ENCODE peak calls at places on chromosome 20, in six cellular contexts. One of them, this sample, is unnamed. For H3K4me1, the result is how much of the 10 kb centered on the place peaks cover.

GRCh38 chr20:46641424-46641823 is 9.8 kb downstream of the SLC13A3 start:
- DNase-seq in aorta: no peak
- DNase-seq in lower lobe of right lung: no peak
- DNase-seq in cardiac muscle cell: no peak
- DNase-seq in CD8-positive, alpha-beta T cell: no peak
- DNase-seq in MM.1S: no peak
- DNase-seq in this sample: no peak

GRCh38 chr20:43666376-43667328 is at the start of gene MYBL2:
- DNase-seq in aorta: peak
- DNase-seq in lower lobe of right lung: peak
- DNase-seq in cardiac muscle cell: peak
- DNase-seq in CD8-positive, alpha-beta T cell: peak
- DNase-seq in MM.1S: peak
- DNase-seq in this sample: peak

GRCh38 chr20:13028001-13028400 is 19.2 kb downstream of the SPTLC3 start:
- DNase-seq in aorta: no peak
- DNase-seq in lower lobe of right lung: no peak
- DNase-seq in cardiac muscle cell: no peak
- DNase-seq in CD8-positive, alpha-beta T cell: no peak
- DNase-seq in MM.1S: no peak
- DNase-seq in this sample: no peak

GRCh38 chr20:16607364-16608264 is 34.4 kb upstream of the KIF16B start:
- DNase-seq in aorta: no peak
- DNase-seq in lower lobe of right lung: no peak
- DNase-seq in cardiac muscle cell: no peak
- DNase-seq in CD8-positive, alpha-beta T cell: no peak
- DNase-seq in MM.1S: no peak
- DNase-seq in this sample: peak

GRCh38 chr20:25276533-25277050 is 28.7 kb downstream of the PYGB start:
- DNase-seq in aorta: peak
- DNase-seq in lower lobe of right lung: peak
- DNase-seq in cardiac muscle cell: no peak
- DNase-seq in CD8-positive, alpha-beta T cell: no peak
- DNase-seq in MM.1S: no peak
- DNase-seq in this sample: peak

GRCh38 chr20:29878281-29878741 is 1379.2 kb upstream of the DEFB115 start:
- DNase-seq in aorta: peak
- DNase-seq in lower lobe of right lung: peak
- DNase-seq in cardiac muscle cell: no peak
- DNase-seq in CD8-positive, alpha-beta T cell: no peak
- DNase-seq in MM.1S: no peak
- DNase-seq in this sample: peak

GRCh38 chr20:43531091-43531443 is 23.6 kb downstream of the L3MBTL1 start:
- DNase-seq in aorta: no peak
- DNase-seq in lower lobe of right lung: no peak
- DNase-seq in cardiac muscle cell: no peak
- DNase-seq in CD8-positive, alpha-beta T cell: no peak
- DNase-seq in MM.1S: no peak
- DNase-seq in this sample: no peak

GRCh38 chr20:16283978-16284377 is 289.3 kb downstream of the KIF16B start:
- DNase-seq in aorta: no peak
- DNase-seq in lower lobe of right lung: no peak
- DNase-seq in cardiac muscle cell: no peak
- DNase-seq in CD8-positive, alpha-beta T cell: no peak
- DNase-seq in MM.1S: no peak
- DNase-seq in this sample: no peak

GRCh38 chr20:8155848-8156602 is 24.0 kb downstream of the PLCB1 start:
- DNase-seq in aorta: no peak
- DNase-seq in lower lobe of right lung: no peak
- DNase-seq in cardiac muscle cell: no peak
- DNase-seq in CD8-positive, alpha-beta T cell: no peak
- DNase-seq in MM.1S: no peak
- DNase-seq in this sample: no peak

GRCh38 chr20:36084897-36085617 is 69.5 kb upstream of the EPB41L1 start:
- DNase-seq in aorta: peak
- DNase-seq in lower lobe of right lung: no peak
- DNase-seq in cardiac muscle cell: no peak
- DNase-seq in CD8-positive, alpha-beta T cell: no peak
- DNase-seq in MM.1S: no peak
- DNase-seq in this sample: no peak

GRCh38 chr20:19688031-19688806 is 69.8 kb upstream of the RIN2 start:
- DNase-seq in aorta: peak
- DNase-seq in lower lobe of right lung: peak
- DNase-seq in cardiac muscle cell: peak
- DNase-seq in CD8-positive, alpha-beta T cell: no peak
- DNase-seq in MM.1S: peak
- DNase-seq in this sample: peak

GRCh38 chr20:16189371-16189770 is 383.9 kb downstream of the KIF16B start:
- DNase-seq in aorta: no peak
- DNase-seq in lower lobe of right lung: no peak
- DNase-seq in cardiac muscle cell: peak
- DNase-seq in CD8-positive, alpha-beta T cell: no peak
- DNase-seq in MM.1S: no peak
- DNase-seq in this sample: no peak

GRCh38 chr20:43982886-43983285 is 68.2 kb downstream of the TOX2 start:
- DNase-seq in aorta: no peak
- DNase-seq in lower lobe of right lung: no peak
- DNase-seq in cardiac muscle cell: no peak
- DNase-seq in CD8-positive, alpha-beta T cell: no peak
- DNase-seq in MM.1S: no peak
- DNase-seq in this sample: no peak

GRCh38 chr20:20603339-20603990 is 109.0 kb downstream of the RALGAPA2 start:
- DNase-seq in aorta: no peak
- DNase-seq in lower lobe of right lung: no peak
- DNase-seq in cardiac muscle cell: peak
- DNase-seq in CD8-positive, alpha-beta T cell: peak
- DNase-seq in MM.1S: no peak
- DNase-seq in this sample: no peak

GRCh38 chr20:9835302-9835701 is 3.6 kb downstream of the PAK5 start:
- DNase-seq in aorta: no peak
- DNase-seq in lower lobe of right lung: no peak
- DNase-seq in cardiac muscle cell: no peak
- DNase-seq in CD8-positive, alpha-beta T cell: no peak
- DNase-seq in MM.1S: no peak
- DNase-seq in this sample: no peak

GRCh38 chr20:45592574-45593189 is 13.6 kb upstream of the WFDC8 start:
- DNase-seq in aorta: no peak
- DNase-seq in lower lobe of right lung: no peak
- DNase-seq in cardiac muscle cell: peak
- DNase-seq in CD8-positive, alpha-beta T cell: no peak
- DNase-seq in MM.1S: peak
- DNase-seq in this sample: no peak

GRCh38 chr20:17873410-17874270 is 95.0 kb downstream of the SNX5 start:
- DNase-seq in aorta: peak
- DNase-seq in lower lobe of right lung: peak
- DNase-seq in cardiac muscle cell: peak
- DNase-seq in CD8-positive, alpha-beta T cell: no peak
- DNase-seq in MM.1S: no peak
- DNase-seq in this sample: peak

GRCh38 chr20:36482044-36482473 is 59.3 kb upstream of the MYL9 start:
- DNase-seq in aorta: no peak
- DNase-seq in lower lobe of right lung: peak
- DNase-seq in cardiac muscle cell: peak
- DNase-seq in CD8-positive, alpha-beta T cell: no peak
- DNase-seq in MM.1S: no peak
- DNase-seq in this sample: peak

GRCh38 chr20:51014797-51015722 is 7.8 kb downstream of the KCNG1 start:
- DNase-seq in aorta: no peak
- DNase-seq in lower lobe of right lung: no peak
- DNase-seq in cardiac muscle cell: peak
- DNase-seq in CD8-positive, alpha-beta T cell: no peak
- DNase-seq in MM.1S: no peak
- DNase-seq in this sample: no peak

GRCh38 chr20:45993197-45993951 is 15.3 kb upstream of the MMP9 start:
- DNase-seq in aorta: peak
- DNase-seq in lower lobe of right lung: peak
- DNase-seq in cardiac muscle cell: peak
- DNase-seq in CD8-positive, alpha-beta T cell: no peak
- DNase-seq in MM.1S: no peak
- DNase-seq in this sample: peak

DNA sequence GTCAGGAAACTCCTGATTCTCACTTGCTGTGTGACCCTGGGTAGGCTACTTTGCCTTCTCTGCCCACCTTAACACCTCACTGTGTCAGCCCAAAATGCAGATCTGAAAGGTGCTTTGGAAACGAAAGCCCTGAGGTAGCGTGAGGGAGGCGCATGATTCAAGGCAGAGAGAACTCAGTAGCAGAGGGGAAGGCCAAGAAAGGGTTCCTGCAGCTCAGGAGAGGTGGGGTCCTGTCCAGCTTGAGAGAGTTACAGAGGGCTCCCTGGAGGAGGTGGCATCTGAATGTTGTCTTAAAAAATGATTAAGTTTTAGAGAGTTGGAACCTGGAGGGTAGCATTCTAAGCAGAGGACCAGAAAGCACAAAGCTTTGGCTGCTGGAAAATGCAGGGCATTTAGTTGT is 13.6 kb downstream of the TGM2 start:
- DNase-seq in aorta: peak
- DNase-seq in lower lobe of right lung: peak
- DNase-seq in cardiac muscle cell: no peak
- DNase-seq in CD8-positive, alpha-beta T cell: no peak
- DNase-seq in MM.1S: no peak
- DNase-seq in this sample: no peak
- H3K4me1 ChIP-seq in aorta: under half
- H3K4me1 ChIP-seq in lower lobe of right lung: half or more
- H3K4me1 ChIP-seq in cardiac muscle cell: under half
- H3K4me1 ChIP-seq in CD8-positive, alpha-beta T cell: under half
- H3K4me1 ChIP-seq in MM.1S: under half
- H3K4me1 ChIP-seq in this sample: half or more

GRCh38 chr20:1328680-1329330 is at the start of gene SDCBP2:
- DNase-seq in aorta: no peak
- DNase-seq in lower lobe of right lung: peak
- DNase-seq in cardiac muscle cell: no peak
- DNase-seq in CD8-positive, alpha-beta T cell: no peak
- DNase-seq in MM.1S: no peak
- DNase-seq in this sample: peak
- H3K4me1 ChIP-seq in aorta: under half
- H3K4me1 ChIP-seq in lower lobe of right lung: half or more
- H3K4me1 ChIP-seq in cardiac muscle cell: under half
- H3K4me1 ChIP-seq in CD8-positive, alpha-beta T cell: under half
- H3K4me1 ChIP-seq in MM.1S: under half
- H3K4me1 ChIP-seq in this sample: under half

GRCh38 chr20:63735859-63736718 is at the start of gene LIME1:
- DNase-seq in aorta: peak
- DNase-seq in lower lobe of right lung: peak
- DNase-seq in cardiac muscle cell: no peak
- DNase-seq in CD8-positive, alpha-beta T cell: peak
- DNase-seq in MM.1S: peak
- DNase-seq in this sample: peak

GRCh38 chr20:63737940-63738686 is 1.5 kb upstream of the SLC2A4RG start:
- DNase-seq in aorta: peak
- DNase-seq in lower lobe of right lung: peak
- DNase-seq in cardiac muscle cell: no peak
- DNase-seq in CD8-positive, alpha-beta T cell: no peak
- DNase-seq in MM.1S: peak
- DNase-seq in this sample: peak

GRCh38 chr20:63736893-63737689 is 627 bp downstream of the LIME1 start:
- DNase-seq in aorta: peak
- DNase-seq in lower lobe of right lung: no peak
- DNase-seq in cardiac muscle cell: no peak
- DNase-seq in CD8-positive, alpha-beta T cell: peak
- DNase-seq in MM.1S: peak
- DNase-seq in this sample: peak

GRCh38 chr20:63738687-63739128 is 868 bp upstream of the SLC2A4RG start:
- DNase-seq in aorta: peak
- DNase-seq in lower lobe of right lung: peak
- DNase-seq in cardiac muscle cell: peak
- DNase-seq in CD8-positive, alpha-beta T cell: no peak
- DNase-seq in MM.1S: peak
- DNase-seq in this sample: peak

GRCh38 chr20:63737690-63737939 is 1.2 kb downstream of the LIME1 start:
- DNase-seq in aorta: no peak
- DNase-seq in lower lobe of right lung: no peak
- DNase-seq in cardiac muscle cell: no peak
- DNase-seq in CD8-positive, alpha-beta T cell: no peak
- DNase-seq in MM.1S: no peak
- DNase-seq in this sample: no peak
- H3K4me1 ChIP-seq in aorta: under half
- H3K4me1 ChIP-seq in lower lobe of right lung: under half
- H3K4me1 ChIP-seq in cardiac muscle cell: under half
- H3K4me1 ChIP-seq in CD8-positive, alpha-beta T cell: under half
- H3K4me1 ChIP-seq in MM.1S: under half
- H3K4me1 ChIP-seq in this sample: under half

GRCh38 chr20:4069741-4070140 is 54.4 kb upstream of the RNF24 start:
- DNase-seq in aorta: no peak
- DNase-seq in lower lobe of right lung: no peak
- DNase-seq in cardiac muscle cell: no peak
- DNase-seq in CD8-positive, alpha-beta T cell: no peak
- DNase-seq in MM.1S: no peak
- DNase-seq in this sample: no peak
- H3K4me1 ChIP-seq in aorta: under half
- H3K4me1 ChIP-seq in lower lobe of right lung: under half
- H3K4me1 ChIP-seq in cardiac muscle cell: under half
- H3K4me1 ChIP-seq in CD8-positive, alpha-beta T cell: under half
- H3K4me1 ChIP-seq in MM.1S: under half
- H3K4me1 ChIP-seq in this sample: under half

DNA sequence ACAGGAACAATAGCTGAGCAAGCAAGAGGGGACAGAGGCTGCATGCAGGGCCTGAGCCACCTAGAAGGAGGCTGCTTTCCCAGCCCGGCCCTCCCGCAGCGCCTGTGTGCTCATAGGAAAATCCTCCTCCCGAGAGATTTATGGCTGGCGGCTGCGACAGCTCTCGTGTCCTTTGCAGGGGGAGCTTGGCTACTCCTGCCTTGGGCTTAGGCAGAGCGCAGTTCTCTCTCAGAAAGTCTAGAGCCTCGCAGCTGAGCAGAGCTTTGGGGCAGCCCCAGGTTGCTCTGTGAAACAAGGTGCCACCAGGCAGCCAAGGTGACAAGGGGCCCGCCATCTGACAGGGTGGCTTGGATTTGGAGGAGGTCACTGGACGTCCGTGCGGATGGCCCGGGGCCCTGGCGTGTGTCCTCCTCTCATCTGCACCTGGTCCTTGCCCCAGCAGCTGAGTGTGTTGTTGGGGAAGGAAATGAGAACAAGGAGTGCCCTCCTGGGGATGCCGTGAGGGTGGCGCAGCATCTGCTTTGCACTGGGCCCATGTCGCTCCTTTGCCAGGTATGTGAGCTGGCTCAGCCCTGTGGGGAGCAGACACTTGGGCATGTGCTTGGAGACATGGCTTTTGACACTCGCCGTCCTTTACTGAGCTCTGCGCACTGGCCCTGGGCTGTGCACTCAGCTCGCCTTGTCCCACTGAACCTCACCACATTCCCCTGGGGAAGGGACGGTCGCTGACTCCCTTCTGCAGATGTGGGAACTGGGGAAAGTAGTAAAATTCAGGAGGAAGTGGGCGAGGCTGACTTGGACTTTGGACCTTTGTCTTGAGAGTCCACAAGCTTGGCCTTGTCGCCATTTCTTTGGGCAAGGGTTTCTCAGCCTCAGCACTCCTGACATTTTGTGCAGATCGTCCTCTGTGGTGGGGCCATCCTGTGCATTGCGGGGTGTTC is 41.9 kb downstream of the EDN3 start:
- DNase-seq in aorta: no peak
- DNase-seq in lower lobe of right lung: no peak
- DNase-seq in cardiac muscle cell: no peak
- DNase-seq in CD8-positive, alpha-beta T cell: no peak
- DNase-seq in MM.1S: no peak
- DNase-seq in this sample: no peak
- H3K4me1 ChIP-seq in aorta: under half
- H3K4me1 ChIP-seq in lower lobe of right lung: under half
- H3K4me1 ChIP-seq in cardiac muscle cell: under half
- H3K4me1 ChIP-seq in CD8-positive, alpha-beta T cell: under half
- H3K4me1 ChIP-seq in MM.1S: under half
- H3K4me1 ChIP-seq in this sample: under half

GRCh38 chr20:49890651-49891361 is 24.5 kb downstream of the SPATA2 start:
- DNase-seq in aorta: no peak
- DNase-seq in lower lobe of right lung: peak
- DNase-seq in cardiac muscle cell: peak
- DNase-seq in CD8-positive, alpha-beta T cell: no peak
- DNase-seq in MM.1S: no peak
- DNase-seq in this sample: peak
- H3K4me1 ChIP-seq in aorta: under half
- H3K4me1 ChIP-seq in lower lobe of right lung: half or more
- H3K4me1 ChIP-seq in cardiac muscle cell: under half
- H3K4me1 ChIP-seq in CD8-positive, alpha-beta T cell: under half
- H3K4me1 ChIP-seq in MM.1S: under half
- H3K4me1 ChIP-seq in this sample: under half